ENCODE peak calls at places on chromosomes 3 and 15, in nine cellular contexts. One of them, this sample, is unnamed.

GRCh38 chr15:38868326-38869114 is 303.9 kb upstream of the RASGRP1 start:
- DNase-seq in BE2C: no peak
- DNase-seq in A549: peak
- DNase-seq in PC-3: peak
- DNase-seq in RWPE1: peak
- DNase-seq in AG09319: peak
- DNase-seq in body of pancreas: no peak
- DNase-seq in foreskin fibroblast: peak
- DNase-seq in esophagus muscularis mucosa: no peak
- DNase-seq in this sample: no peak

GRCh38 chr15:90259524-90259923 is 5.9 kb upstream of the NGRN start:
- DNase-seq in BE2C: no peak
- DNase-seq in A549: no peak
- DNase-seq in PC-3: peak
- DNase-seq in RWPE1: no peak
- DNase-seq in AG09319: no peak
- DNase-seq in body of pancreas: no peak
- DNase-seq in foreskin fibroblast: no peak
- DNase-seq in esophagus muscularis mucosa: no peak
- DNase-seq in this sample: no peak

GRCh38 chr3:184227481-184227935 is 1.9 kb upstream of the VWA5B2 start:
- DNase-seq in BE2C: peak
- DNase-seq in A549: peak
- DNase-seq in PC-3: peak
- DNase-seq in RWPE1: no peak
- DNase-seq in AG09319: no peak
- DNase-seq in body of pancreas: no peak
- DNase-seq in foreskin fibroblast: no peak
- DNase-seq in esophagus muscularis mucosa: no peak
- DNase-seq in this sample: no peak

GRCh38 chr3:64584193-64584592 is 103.6 kb downstream of the ADAMTS9 start:
- DNase-seq in BE2C: no peak
- DNase-seq in A549: no peak
- DNase-seq in PC-3: no peak
- DNase-seq in RWPE1: no peak
- DNase-seq in AG09319: no peak
- DNase-seq in body of pancreas: no peak
- DNase-seq in foreskin fibroblast: no peak
- DNase-seq in esophagus muscularis mucosa: no peak
- DNase-seq in this sample: no peak

GRCh38 chr3:28467414-28467813 is 118.8 kb upstream of the AZI2 start:
- DNase-seq in BE2C: no peak
- DNase-seq in A549: no peak
- DNase-seq in PC-3: peak
- DNase-seq in RWPE1: no peak
- DNase-seq in AG09319: no peak
- DNase-seq in body of pancreas: no peak
- DNase-seq in foreskin fibroblast: no peak
- DNase-seq in esophagus muscularis mucosa: no peak
- DNase-seq in this sample: no peak

GRCh38 chr15:74272812-74273211 is 36.7 kb downstream of the CCDC33 start:
- DNase-seq in BE2C: peak
- DNase-seq in A549: no peak
- DNase-seq in PC-3: peak
- DNase-seq in RWPE1: peak
- DNase-seq in AG09319: no peak
- DNase-seq in body of pancreas: no peak
- DNase-seq in foreskin fibroblast: no peak
- DNase-seq in esophagus muscularis mucosa: no peak
- DNase-seq in this sample: no peak

GRCh38 chr3:154430014-154430413 is at the start of gene GPR149:
- DNase-seq in BE2C: no peak
- DNase-seq in A549: no peak
- DNase-seq in PC-3: no peak
- DNase-seq in RWPE1: no peak
- DNase-seq in AG09319: no peak
- DNase-seq in body of pancreas: no peak
- DNase-seq in foreskin fibroblast: no peak
- DNase-seq in esophagus muscularis mucosa: no peak
- DNase-seq in this sample: no peak

GRCh38 chr3:187263270-187263669 is 28.3 kb downstream of the MASP1 start:
- DNase-seq in BE2C: no peak
- DNase-seq in A549: no peak
- DNase-seq in PC-3: no peak
- DNase-seq in RWPE1: no peak
- DNase-seq in AG09319: no peak
- DNase-seq in body of pancreas: no peak
- DNase-seq in foreskin fibroblast: no peak
- DNase-seq in esophagus muscularis mucosa: no peak
- DNase-seq in this sample: no peak

GRCh38 chr3:41808152-41808551 is 153.8 kb downstream of the ULK4 start:
- DNase-seq in BE2C: no peak
- DNase-seq in A549: no peak
- DNase-seq in PC-3: peak
- DNase-seq in RWPE1: no peak
- DNase-seq in AG09319: no peak
- DNase-seq in body of pancreas: no peak
- DNase-seq in foreskin fibroblast: peak
- DNase-seq in esophagus muscularis mucosa: no peak
- DNase-seq in this sample: no peak

GRCh38 chr3:12729313-12729676 is 29.8 kb downstream of the TMEM40 start:
- DNase-seq in BE2C: no peak
- DNase-seq in A549: no peak
- DNase-seq in PC-3: no peak
- DNase-seq in RWPE1: no peak
- DNase-seq in AG09319: no peak
- DNase-seq in body of pancreas: no peak
- DNase-seq in foreskin fibroblast: no peak
- DNase-seq in esophagus muscularis mucosa: no peak
- DNase-seq in this sample: no peak

GRCh38 chr3:141462176-141462859 is 24.5 kb upstream of the RASA2 start:
- DNase-seq in BE2C: no peak
- DNase-seq in A549: no peak
- DNase-seq in PC-3: no peak
- DNase-seq in RWPE1: no peak
- DNase-seq in AG09319: no peak
- DNase-seq in body of pancreas: no peak
- DNase-seq in foreskin fibroblast: no peak
- DNase-seq in esophagus muscularis mucosa: no peak
- DNase-seq in this sample: no peak

GRCh38 chr3:17935217-17935616 is 192.8 kb upstream of the TBC1D5 start:
- DNase-seq in BE2C: peak
- DNase-seq in A549: no peak
- DNase-seq in PC-3: no peak
- DNase-seq in RWPE1: no peak
- DNase-seq in AG09319: no peak
- DNase-seq in body of pancreas: peak
- DNase-seq in foreskin fibroblast: no peak
- DNase-seq in esophagus muscularis mucosa: no peak
- DNase-seq in this sample: no peak

GRCh38 chr15:41944313-41944940 is 27.9 kb downstream of the EHD4 start:
- DNase-seq in BE2C: no peak
- DNase-seq in A549: no peak
- DNase-seq in PC-3: peak
- DNase-seq in RWPE1: peak
- DNase-seq in AG09319: peak
- DNase-seq in body of pancreas: peak
- DNase-seq in foreskin fibroblast: peak
- DNase-seq in esophagus muscularis mucosa: no peak
- DNase-seq in this sample: no peak

GRCh38 chr3:72150634-72151412 is 365.9 kb upstream of the PROK2 start:
- DNase-seq in BE2C: no peak
- DNase-seq in A549: no peak
- DNase-seq in PC-3: no peak
- DNase-seq in RWPE1: no peak
- DNase-seq in AG09319: no peak
- DNase-seq in body of pancreas: peak
- DNase-seq in foreskin fibroblast: no peak
- DNase-seq in esophagus muscularis mucosa: no peak
- DNase-seq in this sample: no peak

GRCh38 chr3:159941043-159941994 is 47.3 kb upstream of the IL12A start:
- DNase-seq in BE2C: no peak
- DNase-seq in A549: no peak
- DNase-seq in PC-3: peak
- DNase-seq in RWPE1: peak
- DNase-seq in AG09319: no peak
- DNase-seq in body of pancreas: no peak
- DNase-seq in foreskin fibroblast: peak
- DNase-seq in esophagus muscularis mucosa: peak
- DNase-seq in this sample: no peak

GRCh38 chr3:177810162-177810623 is 612.9 kb upstream of the TBL1XR1 start:
- DNase-seq in BE2C: no peak
- DNase-seq in A549: peak
- DNase-seq in PC-3: peak
- DNase-seq in RWPE1: peak
- DNase-seq in AG09319: peak
- DNase-seq in body of pancreas: no peak
- DNase-seq in foreskin fibroblast: peak
- DNase-seq in esophagus muscularis mucosa: no peak
- DNase-seq in this sample: no peak

GRCh38 chr3:128950223-128950938 is 43.5 kb downstream of the CFAP92 start:
- DNase-seq in BE2C: no peak
- DNase-seq in A549: peak
- DNase-seq in PC-3: peak
- DNase-seq in RWPE1: no peak
- DNase-seq in AG09319: no peak
- DNase-seq in body of pancreas: no peak
- DNase-seq in foreskin fibroblast: no peak
- DNase-seq in esophagus muscularis mucosa: no peak
- DNase-seq in this sample: no peak
- TF ChIP-seq CTCF in BE2C: peak
- TF ChIP-seq CTCF in A549: no peak
- TF ChIP-seq CTCF in PC-3: peak
- TF ChIP-seq CTCF in RWPE1: no peak
- TF ChIP-seq CTCF in AG09319: peak
- TF ChIP-seq CTCF in body of pancreas: no peak
- TF ChIP-seq CTCF in foreskin fibroblast: peak
- TF ChIP-seq CTCF in esophagus muscularis mucosa: no peak
- TF ChIP-seq CTCF in this sample: no peak

DNA sequence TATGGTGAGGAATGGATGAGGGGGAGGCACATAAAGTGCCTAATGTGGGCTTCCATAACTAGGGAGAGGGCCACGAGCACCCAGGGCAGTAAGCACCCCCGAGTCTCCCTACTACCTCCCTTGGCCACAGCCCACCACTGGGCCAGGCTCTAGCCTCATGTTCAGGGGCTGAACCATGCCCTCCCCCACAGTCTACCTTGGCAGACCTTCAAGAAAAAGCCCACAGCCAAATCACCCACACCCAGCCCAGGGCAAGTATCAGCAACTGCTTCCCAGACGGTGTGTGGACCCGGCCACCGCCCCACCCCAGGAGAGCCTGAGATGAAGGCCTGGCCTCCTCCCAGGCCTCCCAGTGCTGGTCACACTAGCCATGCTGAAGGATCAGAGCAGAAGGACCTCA is 91.9 kb upstream of the LINGO1 start:
- DNase-seq in BE2C: no peak
- DNase-seq in A549: no peak
- DNase-seq in PC-3: no peak
- DNase-seq in RWPE1: no peak
- DNase-seq in AG09319: no peak
- DNase-seq in body of pancreas: no peak
- DNase-seq in foreskin fibroblast: no peak
- DNase-seq in esophagus muscularis mucosa: no peak
- DNase-seq in this sample: no peak
- TF ChIP-seq CTCF in BE2C: no peak
- TF ChIP-seq CTCF in A549: no peak
- TF ChIP-seq CTCF in PC-3: no peak
- TF ChIP-seq CTCF in RWPE1: no peak
- TF ChIP-seq CTCF in AG09319: no peak
- TF ChIP-seq CTCF in body of pancreas: no peak
- TF ChIP-seq CTCF in foreskin fibroblast: no peak
- TF ChIP-seq CTCF in esophagus muscularis mucosa: no peak
- TF ChIP-seq CTCF in this sample: no peak

GRCh38 chr3:164687211-164687610 is 391.1 kb downstream of the SI start:
- DNase-seq in BE2C: no peak
- DNase-seq in A549: no peak
- DNase-seq in PC-3: no peak
- DNase-seq in RWPE1: no peak
- DNase-seq in AG09319: no peak
- DNase-seq in body of pancreas: no peak
- DNase-seq in foreskin fibroblast: no peak
- DNase-seq in esophagus muscularis mucosa: no peak
- DNase-seq in this sample: no peak
- TF ChIP-seq CTCF in BE2C: no peak
- TF ChIP-seq CTCF in A549: no peak
- TF ChIP-seq CTCF in PC-3: no peak
- TF ChIP-seq CTCF in RWPE1: no peak
- TF ChIP-seq CTCF in AG09319: no peak
- TF ChIP-seq CTCF in body of pancreas: no peak
- TF ChIP-seq CTCF in foreskin fibroblast: no peak
- TF ChIP-seq CTCF in esophagus muscularis mucosa: no peak
- TF ChIP-seq CTCF in this sample: no peak

GRCh38 chr3:171676600-171677175 is 133.6 kb downstream of the PLD1 start:
- DNase-seq in BE2C: no peak
- DNase-seq in A549: no peak
- DNase-seq in PC-3: no peak
- DNase-seq in RWPE1: no peak
- DNase-seq in AG09319: no peak
- DNase-seq in body of pancreas: peak
- DNase-seq in foreskin fibroblast: no peak
- DNase-seq in esophagus muscularis mucosa: no peak
- DNase-seq in this sample: no peak

GRCh38 chr3:171680690-171681416 is 129.4 kb downstream of the PLD1 start:
- DNase-seq in BE2C: no peak
- DNase-seq in A549: no peak
- DNase-seq in PC-3: no peak
- DNase-seq in RWPE1: no peak
- DNase-seq in AG09319: no peak
- DNase-seq in body of pancreas: no peak
- DNase-seq in foreskin fibroblast: no peak
- DNase-seq in esophagus muscularis mucosa: no peak
- DNase-seq in this sample: no peak

GRCh38 chr3:171673951-171674350 is 136.3 kb downstream of the PLD1 start:
- DNase-seq in BE2C: no peak
- DNase-seq in A549: no peak
- DNase-seq in PC-3: no peak
- DNase-seq in RWPE1: no peak
- DNase-seq in AG09319: no peak
- DNase-seq in body of pancreas: no peak
- DNase-seq in foreskin fibroblast: no peak
- DNase-seq in esophagus muscularis mucosa: no peak
- DNase-seq in this sample: no peak

GRCh38 chr3:171679011-171679492 is 131.2 kb downstream of the PLD1 start:
- DNase-seq in BE2C: no peak
- DNase-seq in A549: no peak
- DNase-seq in PC-3: no peak
- DNase-seq in RWPE1: no peak
- DNase-seq in AG09319: no peak
- DNase-seq in body of pancreas: no peak
- DNase-seq in foreskin fibroblast: no peak
- DNase-seq in esophagus muscularis mucosa: no peak
- DNase-seq in this sample: no peak

DNA sequence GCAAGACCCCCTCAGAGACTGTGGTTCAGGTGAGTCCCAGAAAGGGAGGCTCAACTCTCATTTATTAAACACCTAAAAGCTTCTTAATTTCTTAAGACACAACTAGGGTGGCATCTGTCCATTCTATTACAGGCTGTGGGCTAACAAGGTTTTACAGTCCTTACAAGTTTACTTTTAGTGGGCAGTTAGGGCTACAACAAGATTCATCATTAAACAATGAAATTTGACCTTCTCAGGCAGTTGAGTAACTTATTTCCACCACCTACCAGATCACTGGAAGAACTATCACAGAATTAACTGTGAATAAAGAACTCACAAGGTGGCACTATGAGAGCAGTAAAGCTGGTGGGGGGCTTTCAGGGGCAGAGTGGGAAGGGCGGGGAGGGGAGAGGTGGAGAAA is 132.6 kb downstream of the PLD1 start:
- DNase-seq in BE2C: no peak
- DNase-seq in A549: no peak
- DNase-seq in PC-3: peak
- DNase-seq in RWPE1: no peak
- DNase-seq in AG09319: no peak
- DNase-seq in body of pancreas: no peak
- DNase-seq in foreskin fibroblast: no peak
- DNase-seq in esophagus muscularis mucosa: no peak
- DNase-seq in this sample: no peak
- TF ChIP-seq CTCF in BE2C: no peak
- TF ChIP-seq CTCF in A549: no peak
- TF ChIP-seq CTCF in PC-3: no peak
- TF ChIP-seq CTCF in RWPE1: no peak
- TF ChIP-seq CTCF in AG09319: no peak
- TF ChIP-seq CTCF in body of pancreas: no peak
- TF ChIP-seq CTCF in foreskin fibroblast: no peak
- TF ChIP-seq CTCF in esophagus muscularis mucosa: no peak
- TF ChIP-seq CTCF in this sample: no peak